ENCODE peak calls at places on chromosomes 13 and 19, in eight cellular contexts. One of them, this sample, is unnamed.

GRCh38 chr19:15401397-15401710 is 17.4 kb downstream of the AKAP8L start:
- DNase-seq in T1000: no peak
- DNase-seq in uterus: no peak
- DNase-seq in GM18507: no peak
- DNase-seq in stimulated activated CD8-positive, alpha-beta memory T cell treated with anti-CD3 and anti-CD28 coated beads, Interleukin-4, amount 100 ng/mL, for 4 hours: no peak
- DNase-seq in heart right ventricle: no peak
- DNase-seq in ELR: no peak
- DNase-seq in substantia nigra: no peak
- DNase-seq in this sample: peak; percentile 65

GRCh38 chr13:18998389-18998788 is 183.2 kb downstream of the TUBA3C start:
- DNase-seq in T1000: no peak
- DNase-seq in uterus: no peak
- DNase-seq in GM18507: no peak
- DNase-seq in stimulated activated CD8-positive, alpha-beta memory T cell treated with anti-CD3 and anti-CD28 coated beads, Interleukin-4, amount 100 ng/mL, for 4 hours: no peak
- DNase-seq in heart right ventricle: no peak
- DNase-seq in ELR: no peak
- DNase-seq in substantia nigra: no peak
- DNase-seq in this sample: no peak

GRCh38 chr19:50772408-50773311 is 2.4 kb downstream of the GPR32 start:
- DNase-seq in T1000: no peak
- DNase-seq in uterus: no peak
- DNase-seq in GM18507: no peak
- DNase-seq in stimulated activated CD8-positive, alpha-beta memory T cell treated with anti-CD3 and anti-CD28 coated beads, Interleukin-4, amount 100 ng/mL, for 4 hours: no peak
- DNase-seq in heart right ventricle: no peak
- DNase-seq in ELR: peak; percentile 50
- DNase-seq in substantia nigra: no peak
- DNase-seq in this sample: peak; percentile 80

GRCh38 chr19:44164673-44165512 is at the start of gene ZNF226:
- DNase-seq in T1000: peak; percentile 90
- DNase-seq in uterus: peak; percentile 91
- DNase-seq in GM18507: peak; percentile 69
- DNase-seq in stimulated activated CD8-positive, alpha-beta memory T cell treated with anti-CD3 and anti-CD28 coated beads, Interleukin-4, amount 100 ng/mL, for 4 hours: peak; percentile 51
- DNase-seq in heart right ventricle: peak; percentile 95
- DNase-seq in ELR: peak; percentile 98
- DNase-seq in substantia nigra: peak; percentile 96
- DNase-seq in this sample: peak; percentile 92

GRCh38 chr19:10575011-10575716 is 6.4 kb upstream of the CDKN2D start:
- DNase-seq in T1000: no peak
- DNase-seq in uterus: no peak
- DNase-seq in GM18507: no peak
- DNase-seq in stimulated activated CD8-positive, alpha-beta memory T cell treated with anti-CD3 and anti-CD28 coated beads, Interleukin-4, amount 100 ng/mL, for 4 hours: no peak
- DNase-seq in heart right ventricle: no peak
- DNase-seq in ELR: no peak
- DNase-seq in substantia nigra: no peak
- DNase-seq in this sample: peak; percentile 48

GRCh38 chr19:51572415-51572814 is 1.3 kb downstream of the ZNF175 start:
- DNase-seq in T1000: no peak
- DNase-seq in uterus: no peak
- DNase-seq in GM18507: no peak
- DNase-seq in stimulated activated CD8-positive, alpha-beta memory T cell treated with anti-CD3 and anti-CD28 coated beads, Interleukin-4, amount 100 ng/mL, for 4 hours: no peak
- DNase-seq in heart right ventricle: no peak
- DNase-seq in ELR: peak; percentile 53
- DNase-seq in substantia nigra: no peak
- DNase-seq in this sample: no peak

GRCh38 chr19:16821081-16821480 is 8.1 kb upstream of the SIN3B start:
- DNase-seq in T1000: no peak
- DNase-seq in uterus: no peak
- DNase-seq in GM18507: no peak
- DNase-seq in stimulated activated CD8-positive, alpha-beta memory T cell treated with anti-CD3 and anti-CD28 coated beads, Interleukin-4, amount 100 ng/mL, for 4 hours: no peak
- DNase-seq in heart right ventricle: no peak
- DNase-seq in ELR: no peak
- DNase-seq in substantia nigra: no peak
- DNase-seq in this sample: no peak

GRCh38 chr13:110293649-110294048 is 13.3 kb downstream of the COL4A1 start:
- DNase-seq in T1000: no peak
- DNase-seq in uterus: no peak
- DNase-seq in GM18507: no peak
- DNase-seq in stimulated activated CD8-positive, alpha-beta memory T cell treated with anti-CD3 and anti-CD28 coated beads, Interleukin-4, amount 100 ng/mL, for 4 hours: no peak
- DNase-seq in heart right ventricle: no peak
- DNase-seq in ELR: no peak
- DNase-seq in substantia nigra: no peak
- DNase-seq in this sample: no peak

GRCh38 chr13:103188688-103189326 is 122.6 kb upstream of the SLC10A2 start:
- DNase-seq in T1000: no peak
- DNase-seq in uterus: no peak
- DNase-seq in GM18507: peak; percentile 8
- DNase-seq in stimulated activated CD8-positive, alpha-beta memory T cell treated with anti-CD3 and anti-CD28 coated beads, Interleukin-4, amount 100 ng/mL, for 4 hours: no peak
- DNase-seq in heart right ventricle: no peak
- DNase-seq in ELR: peak; percentile 16
- DNase-seq in substantia nigra: no peak
- DNase-seq in this sample: no peak

GRCh38 chr13:59269476-59269875 is 894.3 kb downstream of the DIAPH3 start:
- DNase-seq in T1000: peak; percentile 11
- DNase-seq in uterus: no peak
- DNase-seq in GM18507: no peak
- DNase-seq in stimulated activated CD8-positive, alpha-beta memory T cell treated with anti-CD3 and anti-CD28 coated beads, Interleukin-4, amount 100 ng/mL, for 4 hours: no peak
- DNase-seq in heart right ventricle: no peak
- DNase-seq in ELR: peak; percentile 5
- DNase-seq in substantia nigra: no peak
- DNase-seq in this sample: no peak

GRCh38 chr19:2803486-2804155 is 16.0 kb upstream of the ZNF554 start:
- DNase-seq in T1000: no peak
- DNase-seq in uterus: no peak
- DNase-seq in GM18507: no peak
- DNase-seq in stimulated activated CD8-positive, alpha-beta memory T cell treated with anti-CD3 and anti-CD28 coated beads, Interleukin-4, amount 100 ng/mL, for 4 hours: no peak
- DNase-seq in heart right ventricle: no peak
- DNase-seq in ELR: no peak
- DNase-seq in substantia nigra: no peak
- DNase-seq in this sample: peak; percentile 86

GRCh38 chr13:27125357-27126282 is 46.0 kb downstream of the USP12 start:
- DNase-seq in T1000: no peak
- DNase-seq in uterus: no peak
- DNase-seq in GM18507: no peak
- DNase-seq in stimulated activated CD8-positive, alpha-beta memory T cell treated with anti-CD3 and anti-CD28 coated beads, Interleukin-4, amount 100 ng/mL, for 4 hours: no peak
- DNase-seq in heart right ventricle: no peak
- DNase-seq in ELR: no peak
- DNase-seq in substantia nigra: no peak
- DNase-seq in this sample: no peak

GRCh38 chr19:3049089-3049488 is 13.2 kb downstream of the TLE5 start:
- DNase-seq in T1000: no peak
- DNase-seq in uterus: no peak
- DNase-seq in GM18507: no peak
- DNase-seq in stimulated activated CD8-positive, alpha-beta memory T cell treated with anti-CD3 and anti-CD28 coated beads, Interleukin-4, amount 100 ng/mL, for 4 hours: no peak
- DNase-seq in heart right ventricle: no peak
- DNase-seq in ELR: no peak
- DNase-seq in substantia nigra: no peak
- DNase-seq in this sample: no peak

This sample was measured in osteoblast.